ENCODE peak calls at places on chromosomes 6 and 20, in six cellular contexts. W is brain microvascular endothelial cell, I is HCT116, D is PC-9, Z is astrocyte, G is body of pancreas. F is an unnamed sample.

GRCh38 chr6:30510419-30510818 is 21.1 kb downstream of the HLA-E start:
- DNase-seq in Z (no peak), I (no peak), D (no peak), G (no peak), W (no peak), F (no peak)

GRCh38 chr6:80477591-80478370 is 371.3 kb downstream of the BCKDHB start:
- DNase-seq in G (no peak), D (no peak), I (no peak), Z (peak; percentile 60), W (no peak), F (no peak)

GRCh38 chr6:14736231-14736953 is 509.5 kb upstream of the JARID2 start:
- DNase-seq in D (no peak), G (no peak), Z (no peak), W (no peak), I (no peak), F (no peak)

GRCh38 chr6:163984446-163984936 is 570.0 kb downstream of the QKI start:
- DNase-seq in W (peak; percentile 11), Z (peak; percentile 59), D (no peak), G (no peak), I (no peak), F (no peak)

GRCh38 chr6:119454694-119455093 is 105.1 kb upstream of the MAN1A1 start:
- DNase-seq in W (no peak), G (peak; percentile 21), D (no peak), Z (peak; percentile 36), I (no peak), F (no peak)

GRCh38 chr20:18091624-18092023 is 33.9 kb upstream of the OVOL2 start:
- DNase-seq in I (no peak), W (no peak), D (no peak), Z (no peak), G (no peak), F (no peak)

GRCh38 chr6:158219229-158219628 is 51.1 kb downstream of the GTF2H5 start:
- DNase-seq in D (no peak), G (peak; percentile 29), W (peak; percentile 48), Z (peak; percentile 72), I (no peak), F (peak; percentile 89)

GRCh38 chr6:42105714-42106662 is 36.4 kb downstream of the C6orf132 start:
- DNase-seq in G (no peak), W (no peak), I (no peak), D (no peak), Z (no peak), F (no peak)

GRCh38 chr6:118371955-118372354 is 176.1 kb upstream of the PLN start:
- DNase-seq in D (no peak), W (no peak), Z (peak; percentile 52), G (no peak), I (no peak), F (no peak)

GRCh38 chr6:117270960-117271507 is 5.7 kb downstream of the VGLL2 start:
- DNase-seq in D (no peak), G (no peak), Z (no peak), W (no peak), I (no peak), F (no peak)

GRCh38 chr6:41464481-41464880 is 81.7 kb upstream of the FOXP4 start:
- DNase-seq in I (no peak), G (no peak), W (no peak), Z (peak; percentile 66), D (no peak), F (no peak)

GRCh38 chr6:125273965-125274364 is 27.8 kb downstream of the HDDC2 start:
- DNase-seq in W (peak; percentile 45), I (peak; percentile 10), G (peak; percentile 28), D (peak; percentile 87), Z (peak; percentile 77), F (no peak)

GRCh38 chr20:57326667-57327455 is 2.7 kb upstream of the SPO11 start:
- DNase-seq in G (no peak), W (no peak), Z (no peak), I (peak; percentile 33), D (peak; percentile 95), F (no peak)

GRCh38 chr6:4589295-4589694 is 186.9 kb upstream of the CDYL start:
- DNase-seq in G (no peak), I (no peak), W (no peak), Z (no peak), D (no peak), F (no peak)

GRCh38 chr6:44655368-44656342 is 268.1 kb downstream of the CDC5L start:
- DNase-seq in D (peak; percentile 77), Z (no peak), G (peak; percentile 81), I (peak; percentile 23), W (peak; percentile 54), F (no peak)

GRCh38 chr6:6678185-6678671 is 89.7 kb downstream of the LY86 start:
- DNase-seq in G (peak; percentile 27), W (peak; percentile 45), D (peak; percentile 67), Z (peak; percentile 42), I (no peak), F (no peak)

GRCh38 chr6:81476881-81477280 is 275.6 kb downstream of the TENT5A start:
- DNase-seq in G (no peak), W (peak; percentile 12), D (no peak), I (no peak), Z (peak; percentile 41), F (no peak)

GRCh38 chr20:8020314-8021079 is 936 bp upstream of the TMX4 start:
- DNase-seq in G (no peak), W (no peak), Z (no peak), D (no peak), I (no peak), F (no peak)

GRCh38 chr6:84284428-84285033 is 57.1 kb upstream of the CEP162 start:
- DNase-seq in I (peak; percentile 10), D (peak; percentile 2), W (peak; percentile 24), G (peak; percentile 6), Z (no peak), F (no peak)

GRCh38 chr6:82178759-82179112 is 68.8 kb downstream of the IBTK start:
- DNase-seq in D (no peak), G (no peak), W (no peak), Z (no peak), I (no peak), F (no peak)

GRCh38 chr6:16849280-16850210 is 88.3 kb upstream of the ATXN1 start:
- DNase-seq in G (no peak), W (peak; percentile 73), I (no peak), Z (peak; percentile 92), D (peak; percentile 48), F (peak; percentile 11)

GRCh38 chr6:44207966-44208365 is 8.8 kb upstream of the MYMX start:
- DNase-seq in I (no peak), W (no peak), Z (no peak), G (no peak), D (no peak), F (no peak)

GRCh38 chr6:162963861-162964260 is 236.1 kb downstream of the PACRG start:
- DNase-seq in G (no peak), D (no peak), I (no peak), Z (no peak), W (no peak), F (no peak)

GRCh38 chr6:100768816-100769351 is 112.2 kb downstream of the ASCC3 start:
- DNase-seq in G (no peak), W (no peak), D (no peak), Z (no peak), I (no peak), F (no peak)

GRCh38 chr20:41213150-41213820 is 75.9 kb downstream of the PLCG1 start:
- DNase-seq in W (peak; percentile 38), Z (peak; percentile 45), D (no peak), I (no peak), G (peak; percentile 34), F (no peak)

GRCh38 chr6:21914121-21914973 is 320.8 kb downstream of the SOX4 start:
- DNase-seq in G (peak; percentile 81), Z (peak; percentile 54), W (peak; percentile 51), I (no peak), D (peak; percentile 51), F (no peak)

GRCh38 chr6:51559059-51559458 is 528.4 kb downstream of the PKHD1 start:
- DNase-seq in W (no peak), Z (no peak), D (no peak), I (no peak), G (peak; percentile 17), F (no peak)

DNA sequence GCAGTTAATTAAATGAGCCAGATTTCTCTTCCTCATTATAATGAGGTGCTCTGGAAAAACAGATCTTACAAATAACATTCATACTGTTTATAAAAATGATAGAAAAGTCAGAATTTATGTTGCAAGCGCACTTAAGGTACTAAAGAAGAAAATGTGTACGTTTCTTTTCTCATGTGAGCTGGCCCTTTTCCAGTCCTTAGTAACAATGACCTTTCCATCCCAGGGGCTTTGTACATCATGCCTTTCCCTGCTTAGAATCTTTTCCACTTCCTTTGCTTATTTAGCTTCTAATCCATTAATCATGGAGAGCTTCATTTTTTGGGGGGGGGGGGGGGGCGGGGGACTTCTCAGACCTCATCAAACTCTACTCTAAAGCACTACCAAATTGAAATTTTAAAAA is 4.8 kb downstream of the FBXO5 start:
- DNase-seq in Z (no peak), G (no peak), D (no peak), I (no peak), W (no peak), F (no peak)
- H3K4me3 ChIP-seq in Z (no peak overlapping the region), G (no peak overlapping the region), D (no peak overlapping the region), I (no peak overlapping the region), W (no peak overlapping the region), F (no peak overlapping the region)

DNA sequence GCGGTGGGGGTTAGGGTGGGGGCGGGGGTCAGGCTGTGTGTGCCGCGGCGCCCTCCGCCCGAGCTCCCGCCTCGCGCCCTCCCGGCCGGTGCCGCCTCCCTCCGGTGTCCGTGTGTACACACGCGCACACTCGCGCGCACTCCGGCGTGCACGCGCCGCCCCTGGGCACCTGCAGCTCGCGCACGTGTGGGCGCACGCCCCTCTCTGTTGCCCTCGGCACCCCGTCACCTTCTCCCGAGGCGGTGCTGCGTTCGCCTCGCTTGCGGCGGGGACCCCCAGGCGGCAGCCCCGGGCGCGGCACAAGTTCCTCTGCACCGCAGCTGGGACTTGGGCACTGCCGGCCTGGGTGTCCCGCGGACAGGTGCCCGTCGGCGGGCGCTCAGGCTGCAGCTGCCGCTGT is 525 bp downstream of the MACROD2 start:
- DNase-seq in W (no peak), D (peak; percentile 62), Z (no peak), I (no peak), G (peak; percentile 68), F (no peak)
- H3K27ac ChIP-seq in W (no peak overlapping the region), D (no peak overlapping the region), Z (no peak overlapping the region), I (no peak overlapping the region), G (peak overlapping the region; percentile 85), F (no peak overlapping the region)

DNA sequence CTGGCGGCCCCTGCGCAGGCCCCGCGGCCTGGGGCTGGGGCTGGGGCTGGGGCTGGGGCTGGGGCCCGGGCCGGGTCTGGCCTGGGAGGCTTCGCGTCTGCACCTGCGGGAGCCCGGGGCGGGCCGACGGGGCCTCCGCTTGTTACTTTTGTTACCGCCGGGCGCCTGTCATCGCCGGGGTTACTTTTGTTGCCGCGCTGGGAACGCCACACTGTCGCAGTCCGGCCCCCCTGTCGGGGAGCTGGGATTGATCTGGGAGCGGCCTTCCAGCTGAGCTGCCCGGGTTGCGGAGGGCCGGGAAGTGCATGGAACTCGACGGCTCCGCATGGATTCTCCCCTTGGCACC is 703 bp downstream of the OGFR start:
- DNase-seq in Z (no peak), G (peak; percentile 45), I (no peak), W (no peak), D (no peak), F (no peak)
- TF ChIP-seq CTCF in Z (no peak), G (no peak), I (no peak), W (peak; percentile 38), D (no peak), F (peak; percentile 9)

DNA sequence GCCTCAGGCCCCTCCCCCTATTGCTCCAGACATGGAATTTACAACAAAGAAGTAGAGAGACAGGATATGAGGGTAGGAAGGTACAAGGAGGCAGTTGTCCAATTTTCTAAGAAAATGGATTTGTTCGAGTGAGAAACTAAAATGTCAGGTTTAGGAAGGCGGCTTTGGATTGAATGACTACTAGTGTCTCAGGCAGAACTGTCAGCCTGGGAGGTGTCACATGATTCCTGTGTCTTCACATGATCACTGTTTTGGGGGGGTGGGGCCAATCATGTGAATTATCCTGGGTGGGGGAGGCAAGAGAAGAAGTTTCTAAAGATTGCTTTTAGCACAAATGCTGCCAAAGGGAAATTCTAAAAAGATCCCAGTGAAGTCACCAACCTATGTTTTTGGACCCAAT is 2.3 kb downstream of the SIRPA start:
- DNase-seq in I (no peak), D (no peak), Z (no peak), W (no peak), G (peak; percentile 52), F (no peak)
- H3K4me3 ChIP-seq in I (no peak overlapping the region), D (no peak overlapping the region), Z (no peak overlapping the region), W (no peak overlapping the region), G (no peak overlapping the region), F (no peak overlapping the region)

F was measured in AG04450.